ENCODE peak calls at places on chromosomes 1 and 21, in ten cellular contexts. One of them, this sample, is unnamed.
A peak's percentile ranks its signal among the peaks of the same experiment; 100 is the strongest.

GRCh38 chr21:45032332-45032731 is 42.0 kb upstream of the ADARB1 start:
- DNase-seq in GM12892: no peak
- DNase-seq in endothelial cell: no peak
- DNase-seq in neural crest cell: no peak
- DNase-seq in EL: no peak
- DNase-seq in posterior vena cava: peak; percentile 81
- DNase-seq in stimulated activated CD4-positive, alpha-beta T cell treated with anti-CD3 and anti-CD28 coated beads, Interleukin-1b, Interleukin-23, amount 100 ng/mL, for 4 hours: no peak
- DNase-seq in activated CD4-positive, alpha-beta T cell treated with anti-CD3 and anti-CD28 coated beads, Interleukin-2, amount 10 ng/mL, durations not matched to agents 7 days and 5 days: no peak
- DNase-seq in ovary: no peak
- DNase-seq in heart right ventricle: no peak
- DNase-seq in this sample: no peak

GRCh38 chr1:11157867-11158266 is 31.3 kb upstream of the ANGPTL7 start:
- DNase-seq in ovary: peak; percentile 47
- DNase-seq in neural crest cell: no peak
- DNase-seq in EL: peak; percentile 42
- DNase-seq in heart right ventricle: no peak
- DNase-seq in stimulated activated CD4-positive, alpha-beta T cell treated with anti-CD3 and anti-CD28 coated beads, Interleukin-1b, Interleukin-23, amount 100 ng/mL, for 4 hours: no peak
- DNase-seq in posterior vena cava: no peak
- DNase-seq in GM12892: no peak
- DNase-seq in activated CD4-positive, alpha-beta T cell treated with anti-CD3 and anti-CD28 coated beads, Interleukin-2, amount 10 ng/mL, durations not matched to agents 7 days and 5 days: no peak
- DNase-seq in endothelial cell: no peak
- DNase-seq in this sample: no peak

GRCh38 chr1:2499986-2500596 is 24.0 kb downstream of the PLCH2 start:
- DNase-seq in heart right ventricle: no peak
- DNase-seq in activated CD4-positive, alpha-beta T cell treated with anti-CD3 and anti-CD28 coated beads, Interleukin-2, amount 10 ng/mL, durations not matched to agents 7 days and 5 days: peak; percentile 37
- DNase-seq in GM12892: no peak
- DNase-seq in posterior vena cava: no peak
- DNase-seq in neural crest cell: no peak
- DNase-seq in EL: no peak
- DNase-seq in stimulated activated CD4-positive, alpha-beta T cell treated with anti-CD3 and anti-CD28 coated beads, Interleukin-1b, Interleukin-23, amount 100 ng/mL, for 4 hours: no peak
- DNase-seq in endothelial cell: no peak
- DNase-seq in ovary: no peak
- DNase-seq in this sample: no peak

GRCh38 chr1:212630159-212630900 is 21.8 kb downstream of the ATF3 start:
- DNase-seq in endothelial cell: peak; percentile 65
- DNase-seq in heart right ventricle: peak; percentile 56
- DNase-seq in stimulated activated CD4-positive, alpha-beta T cell treated with anti-CD3 and anti-CD28 coated beads, Interleukin-1b, Interleukin-23, amount 100 ng/mL, for 4 hours: peak; percentile 44
- DNase-seq in GM12892: peak; percentile 60
- DNase-seq in EL: peak; percentile 53
- DNase-seq in posterior vena cava: peak; percentile 89
- DNase-seq in activated CD4-positive, alpha-beta T cell treated with anti-CD3 and anti-CD28 coated beads, Interleukin-2, amount 10 ng/mL, durations not matched to agents 7 days and 5 days: peak; percentile 62
- DNase-seq in neural crest cell: peak; percentile 42
- DNase-seq in ovary: peak; percentile 47
- DNase-seq in this sample: peak; percentile 38

GRCh38 chr1:197976368-197976767 is 59.2 kb downstream of the LHX9 start:
- DNase-seq in neural crest cell: no peak
- DNase-seq in posterior vena cava: no peak
- DNase-seq in EL: no peak
- DNase-seq in heart right ventricle: no peak
- DNase-seq in ovary: no peak
- DNase-seq in stimulated activated CD4-positive, alpha-beta T cell treated with anti-CD3 and anti-CD28 coated beads, Interleukin-1b, Interleukin-23, amount 100 ng/mL, for 4 hours: no peak
- DNase-seq in endothelial cell: no peak
- DNase-seq in GM12892: no peak
- DNase-seq in activated CD4-positive, alpha-beta T cell treated with anti-CD3 and anti-CD28 coated beads, Interleukin-2, amount 10 ng/mL, durations not matched to agents 7 days and 5 days: no peak
- DNase-seq in this sample: no peak

GRCh38 chr1:184485731-184486723 is 99.2 kb downstream of the C1orf21 start:
- DNase-seq in posterior vena cava: no peak
- DNase-seq in ovary: no peak
- DNase-seq in endothelial cell: no peak
- DNase-seq in neural crest cell: no peak
- DNase-seq in activated CD4-positive, alpha-beta T cell treated with anti-CD3 and anti-CD28 coated beads, Interleukin-2, amount 10 ng/mL, durations not matched to agents 7 days and 5 days: no peak
- DNase-seq in stimulated activated CD4-positive, alpha-beta T cell treated with anti-CD3 and anti-CD28 coated beads, Interleukin-1b, Interleukin-23, amount 100 ng/mL, for 4 hours: no peak
- DNase-seq in GM12892: no peak
- DNase-seq in EL: no peak
- DNase-seq in heart right ventricle: no peak
- DNase-seq in this sample: no peak

GRCh38 chr1:18719786-18720436 is 89.3 kb downstream of the PAX7 start:
- DNase-seq in posterior vena cava: no peak
- DNase-seq in stimulated activated CD4-positive, alpha-beta T cell treated with anti-CD3 and anti-CD28 coated beads, Interleukin-1b, Interleukin-23, amount 100 ng/mL, for 4 hours: no peak
- DNase-seq in endothelial cell: no peak
- DNase-seq in ovary: no peak
- DNase-seq in GM12892: no peak
- DNase-seq in heart right ventricle: no peak
- DNase-seq in EL: no peak
- DNase-seq in neural crest cell: no peak
- DNase-seq in activated CD4-positive, alpha-beta T cell treated with anti-CD3 and anti-CD28 coated beads, Interleukin-2, amount 10 ng/mL, durations not matched to agents 7 days and 5 days: no peak
- DNase-seq in this sample: no peak

GRCh38 chr21:46667735-46668380 is 32.4 kb downstream of the PRMT2 start:
- DNase-seq in GM12892: no peak
- DNase-seq in endothelial cell: peak; percentile 47
- DNase-seq in activated CD4-positive, alpha-beta T cell treated with anti-CD3 and anti-CD28 coated beads, Interleukin-2, amount 10 ng/mL, durations not matched to agents 7 days and 5 days: no peak
- DNase-seq in neural crest cell: peak; percentile 47
- DNase-seq in EL: peak; percentile 59
- DNase-seq in heart right ventricle: no peak
- DNase-seq in posterior vena cava: no peak
- DNase-seq in ovary: no peak
- DNase-seq in stimulated activated CD4-positive, alpha-beta T cell treated with anti-CD3 and anti-CD28 coated beads, Interleukin-1b, Interleukin-23, amount 100 ng/mL, for 4 hours: peak; percentile 12
- DNase-seq in this sample: no peak

GRCh38 chr1:165960881-165961280 is 133.5 kb downstream of the UCK2 start:
- DNase-seq in ovary: no peak
- DNase-seq in stimulated activated CD4-positive, alpha-beta T cell treated with anti-CD3 and anti-CD28 coated beads, Interleukin-1b, Interleukin-23, amount 100 ng/mL, for 4 hours: no peak
- DNase-seq in endothelial cell: no peak
- DNase-seq in EL: no peak
- DNase-seq in heart right ventricle: no peak
- DNase-seq in posterior vena cava: no peak
- DNase-seq in activated CD4-positive, alpha-beta T cell treated with anti-CD3 and anti-CD28 coated beads, Interleukin-2, amount 10 ng/mL, durations not matched to agents 7 days and 5 days: no peak
- DNase-seq in GM12892: no peak
- DNase-seq in neural crest cell: no peak
- DNase-seq in this sample: no peak

GRCh38 chr1:234214911-234215892 is 158.1 kb upstream of the COA6 start:
- DNase-seq in stimulated activated CD4-positive, alpha-beta T cell treated with anti-CD3 and anti-CD28 coated beads, Interleukin-1b, Interleukin-23, amount 100 ng/mL, for 4 hours: no peak
- DNase-seq in EL: no peak
- DNase-seq in ovary: no peak
- DNase-seq in activated CD4-positive, alpha-beta T cell treated with anti-CD3 and anti-CD28 coated beads, Interleukin-2, amount 10 ng/mL, durations not matched to agents 7 days and 5 days: no peak
- DNase-seq in endothelial cell: no peak
- DNase-seq in heart right ventricle: no peak
- DNase-seq in posterior vena cava: no peak
- DNase-seq in GM12892: no peak
- DNase-seq in neural crest cell: no peak
- DNase-seq in this sample: no peak

GRCh38 chr1:93708734-93709481 is 27.3 kb upstream of the BCAR3 start:
- DNase-seq in endothelial cell: no peak
- DNase-seq in EL: peak; percentile 25
- DNase-seq in ovary: peak; percentile 31
- DNase-seq in stimulated activated CD4-positive, alpha-beta T cell treated with anti-CD3 and anti-CD28 coated beads, Interleukin-1b, Interleukin-23, amount 100 ng/mL, for 4 hours: no peak
- DNase-seq in posterior vena cava: no peak
- DNase-seq in GM12892: no peak
- DNase-seq in heart right ventricle: peak; percentile 33
- DNase-seq in neural crest cell: no peak
- DNase-seq in activated CD4-positive, alpha-beta T cell treated with anti-CD3 and anti-CD28 coated beads, Interleukin-2, amount 10 ng/mL, durations not matched to agents 7 days and 5 days: peak; percentile 41
- DNase-seq in this sample: no peak

GRCh38 chr1:83637586-83637985 is 361.3 kb downstream of the TTLL7 start:
- DNase-seq in ovary: no peak
- DNase-seq in posterior vena cava: no peak
- DNase-seq in heart right ventricle: no peak
- DNase-seq in neural crest cell: no peak
- DNase-seq in endothelial cell: no peak
- DNase-seq in EL: no peak
- DNase-seq in stimulated activated CD4-positive, alpha-beta T cell treated with anti-CD3 and anti-CD28 coated beads, Interleukin-1b, Interleukin-23, amount 100 ng/mL, for 4 hours: no peak
- DNase-seq in GM12892: no peak
- DNase-seq in activated CD4-positive, alpha-beta T cell treated with anti-CD3 and anti-CD28 coated beads, Interleukin-2, amount 10 ng/mL, durations not matched to agents 7 days and 5 days: no peak
- DNase-seq in this sample: no peak

GRCh38 chr1:226535626-226536025 is 12.9 kb upstream of the STUM start:
- DNase-seq in endothelial cell: no peak
- DNase-seq in activated CD4-positive, alpha-beta T cell treated with anti-CD3 and anti-CD28 coated beads, Interleukin-2, amount 10 ng/mL, durations not matched to agents 7 days and 5 days: no peak
- DNase-seq in neural crest cell: no peak
- DNase-seq in posterior vena cava: no peak
- DNase-seq in ovary: no peak
- DNase-seq in GM12892: no peak
- DNase-seq in stimulated activated CD4-positive, alpha-beta T cell treated with anti-CD3 and anti-CD28 coated beads, Interleukin-1b, Interleukin-23, amount 100 ng/mL, for 4 hours: no peak
- DNase-seq in heart right ventricle: no peak
- DNase-seq in EL: no peak
- DNase-seq in this sample: no peak

GRCh38 chr1:112245114-112245513 is 150.9 kb upstream of the CTTNBP2NL start:
- DNase-seq in EL: no peak
- DNase-seq in posterior vena cava: no peak
- DNase-seq in endothelial cell: no peak
- DNase-seq in ovary: no peak
- DNase-seq in activated CD4-positive, alpha-beta T cell treated with anti-CD3 and anti-CD28 coated beads, Interleukin-2, amount 10 ng/mL, durations not matched to agents 7 days and 5 days: no peak
- DNase-seq in GM12892: no peak
- DNase-seq in stimulated activated CD4-positive, alpha-beta T cell treated with anti-CD3 and anti-CD28 coated beads, Interleukin-1b, Interleukin-23, amount 100 ng/mL, for 4 hours: no peak
- DNase-seq in heart right ventricle: no peak
- DNase-seq in neural crest cell: no peak
- DNase-seq in this sample: no peak

GRCh38 chr1:27592600-27593340 is 11.2 kb downstream of the AHDC1 start:
- DNase-seq in neural crest cell: no peak
- DNase-seq in heart right ventricle: no peak
- DNase-seq in activated CD4-positive, alpha-beta T cell treated with anti-CD3 and anti-CD28 coated beads, Interleukin-2, amount 10 ng/mL, durations not matched to agents 7 days and 5 days: no peak
- DNase-seq in posterior vena cava: no peak
- DNase-seq in GM12892: no peak
- DNase-seq in ovary: no peak
- DNase-seq in EL: no peak
- DNase-seq in stimulated activated CD4-positive, alpha-beta T cell treated with anti-CD3 and anti-CD28 coated beads, Interleukin-1b, Interleukin-23, amount 100 ng/mL, for 4 hours: no peak
- DNase-seq in endothelial cell: no peak
- DNase-seq in this sample: no peak

GRCh38 chr1:97190326-97190725 is 468.7 kb downstream of the PTBP2 start:
- DNase-seq in neural crest cell: no peak
- DNase-seq in ovary: no peak
- DNase-seq in GM12892: no peak
- DNase-seq in heart right ventricle: no peak
- DNase-seq in activated CD4-positive, alpha-beta T cell treated with anti-CD3 and anti-CD28 coated beads, Interleukin-2, amount 10 ng/mL, durations not matched to agents 7 days and 5 days: no peak
- DNase-seq in endothelial cell: no peak
- DNase-seq in posterior vena cava: no peak
- DNase-seq in EL: peak; percentile 57
- DNase-seq in stimulated activated CD4-positive, alpha-beta T cell treated with anti-CD3 and anti-CD28 coated beads, Interleukin-1b, Interleukin-23, amount 100 ng/mL, for 4 hours: no peak
- DNase-seq in this sample: no peak

GRCh38 chr1:3984586-3984985 is 84.5 kb upstream of the C1orf174 start:
- DNase-seq in posterior vena cava: peak; percentile 63
- DNase-seq in endothelial cell: no peak
- DNase-seq in GM12892: no peak
- DNase-seq in neural crest cell: no peak
- DNase-seq in heart right ventricle: no peak
- DNase-seq in ovary: no peak
- DNase-seq in stimulated activated CD4-positive, alpha-beta T cell treated with anti-CD3 and anti-CD28 coated beads, Interleukin-1b, Interleukin-23, amount 100 ng/mL, for 4 hours: no peak
- DNase-seq in activated CD4-positive, alpha-beta T cell treated with anti-CD3 and anti-CD28 coated beads, Interleukin-2, amount 10 ng/mL, durations not matched to agents 7 days and 5 days: no peak
- DNase-seq in EL: no peak
- DNase-seq in this sample: no peak

GRCh38 chr1:7261490-7261889 is 476.2 kb downstream of the CAMTA1 start:
- DNase-seq in stimulated activated CD4-positive, alpha-beta T cell treated with anti-CD3 and anti-CD28 coated beads, Interleukin-1b, Interleukin-23, amount 100 ng/mL, for 4 hours: no peak
- DNase-seq in posterior vena cava: no peak
- DNase-seq in heart right ventricle: no peak
- DNase-seq in endothelial cell: no peak
- DNase-seq in activated CD4-positive, alpha-beta T cell treated with anti-CD3 and anti-CD28 coated beads, Interleukin-2, amount 10 ng/mL, durations not matched to agents 7 days and 5 days: no peak
- DNase-seq in EL: no peak
- DNase-seq in GM12892: no peak
- DNase-seq in ovary: no peak
- DNase-seq in neural crest cell: no peak
- DNase-seq in this sample: no peak

GRCh38 chr1:40796939-40797667 is 13.5 kb downstream of the KCNQ4 start:
- DNase-seq in ovary: no peak
- DNase-seq in posterior vena cava: no peak
- DNase-seq in EL: peak; percentile 41
- DNase-seq in neural crest cell: no peak
- DNase-seq in activated CD4-positive, alpha-beta T cell treated with anti-CD3 and anti-CD28 coated beads, Interleukin-2, amount 10 ng/mL, durations not matched to agents 7 days and 5 days: no peak
- DNase-seq in heart right ventricle: peak; percentile 62
- DNase-seq in GM12892: no peak
- DNase-seq in stimulated activated CD4-positive, alpha-beta T cell treated with anti-CD3 and anti-CD28 coated beads, Interleukin-1b, Interleukin-23, amount 100 ng/mL, for 4 hours: no peak
- DNase-seq in endothelial cell: no peak
- DNase-seq in this sample: no peak

GRCh38 chr1:210568631-210569030 is 239.9 kb downstream of the HHAT start:
- DNase-seq in endothelial cell: no peak
- DNase-seq in activated CD4-positive, alpha-beta T cell treated with anti-CD3 and anti-CD28 coated beads, Interleukin-2, amount 10 ng/mL, durations not matched to agents 7 days and 5 days: no peak
- DNase-seq in ovary: no peak
- DNase-seq in EL: no peak
- DNase-seq in posterior vena cava: no peak
- DNase-seq in GM12892: no peak
- DNase-seq in heart right ventricle: no peak
- DNase-seq in neural crest cell: no peak
- DNase-seq in stimulated activated CD4-positive, alpha-beta T cell treated with anti-CD3 and anti-CD28 coated beads, Interleukin-1b, Interleukin-23, amount 100 ng/mL, for 4 hours: no peak
- DNase-seq in this sample: no peak

GRCh38 chr1:145425436-145426029 is at the start of gene NBPF20:
- DNase-seq in heart right ventricle: peak; percentile 83
- DNase-seq in ovary: peak; percentile 69
- DNase-seq in neural crest cell: peak; percentile 77
- DNase-seq in endothelial cell: peak; percentile 76
- DNase-seq in activated CD4-positive, alpha-beta T cell treated with anti-CD3 and anti-CD28 coated beads, Interleukin-2, amount 10 ng/mL, durations not matched to agents 7 days and 5 days: peak; percentile 70
- DNase-seq in GM12892: peak; percentile 88
- DNase-seq in stimulated activated CD4-positive, alpha-beta T cell treated with anti-CD3 and anti-CD28 coated beads, Interleukin-1b, Interleukin-23, amount 100 ng/mL, for 4 hours: peak; percentile 77
- DNase-seq in posterior vena cava: peak; percentile 90
- DNase-seq in EL: peak; percentile 79
- DNase-seq in this sample: peak; percentile 76

GRCh38 chr21:39610705-39611104 is 2.0 kb upstream of the B3GALT5 start:
- DNase-seq in GM12892: no peak
- DNase-seq in EL: no peak
- DNase-seq in activated CD4-positive, alpha-beta T cell treated with anti-CD3 and anti-CD28 coated beads, Interleukin-2, amount 10 ng/mL, durations not matched to agents 7 days and 5 days: no peak
- DNase-seq in ovary: no peak
- DNase-seq in heart right ventricle: no peak
- DNase-seq in neural crest cell: no peak
- DNase-seq in posterior vena cava: no peak
- DNase-seq in endothelial cell: no peak
- DNase-seq in stimulated activated CD4-positive, alpha-beta T cell treated with anti-CD3 and anti-CD28 coated beads, Interleukin-1b, Interleukin-23, amount 100 ng/mL, for 4 hours: no peak
- DNase-seq in this sample: no peak

GRCh38 chr1:64013395-64013794 is 190.0 kb upstream of the UBE2U start:
- DNase-seq in posterior vena cava: no peak
- DNase-seq in endothelial cell: no peak
- DNase-seq in stimulated activated CD4-positive, alpha-beta T cell treated with anti-CD3 and anti-CD28 coated beads, Interleukin-1b, Interleukin-23, amount 100 ng/mL, for 4 hours: no peak
- DNase-seq in EL: no peak
- DNase-seq in neural crest cell: no peak
- DNase-seq in activated CD4-positive, alpha-beta T cell treated with anti-CD3 and anti-CD28 coated beads, Interleukin-2, amount 10 ng/mL, durations not matched to agents 7 days and 5 days: no peak
- DNase-seq in ovary: no peak
- DNase-seq in GM12892: no peak
- DNase-seq in heart right ventricle: no peak
- DNase-seq in this sample: no peak

GRCh38 chr1:224393331-224393730 is 36.7 kb downstream of the CNIH4 start:
- DNase-seq in ovary: no peak
- DNase-seq in heart right ventricle: no peak
- DNase-seq in EL: no peak
- DNase-seq in stimulated activated CD4-positive, alpha-beta T cell treated with anti-CD3 and anti-CD28 coated beads, Interleukin-1b, Interleukin-23, amount 100 ng/mL, for 4 hours: no peak
- DNase-seq in posterior vena cava: no peak
- DNase-seq in activated CD4-positive, alpha-beta T cell treated with anti-CD3 and anti-CD28 coated beads, Interleukin-2, amount 10 ng/mL, durations not matched to agents 7 days and 5 days: no peak
- DNase-seq in endothelial cell: no peak
- DNase-seq in GM12892: no peak
- DNase-seq in neural crest cell: no peak
- DNase-seq in this sample: no peak